ENCODE peak calls at places on chromosomes 5 and 9, in eight cellular contexts. N, A, E, O, H, Z, Q and B are unnamed samples.

GRCh38 chr9:130549093-130549735 is 30.2 kb upstream of the FUBP3 start:
- DNase-seq in N (no peak), A (no peak), E (no peak), O (peak), H (peak), Z (no peak), Q (no peak), B (no peak)

GRCh38 chr5:146409081-146409671 is 38.0 kb upstream of the TCERG1 start:
- DNase-seq in N (no peak), A (no peak), E (no peak), O (no peak), H (no peak), Z (peak), Q (no peak), B (no peak)

GRCh38 chr5:36657563-36657995 is 51.2 kb downstream of the SLC1A3 start:
- DNase-seq in N (no peak), A (peak), E (no peak), O (peak), H (peak), Z (peak), Q (no peak), B (no peak)

GRCh38 chr5:163569284-163569683 is 63.9 kb downstream of the MAT2B start:
- DNase-seq in N (no peak), A (no peak), E (no peak), O (no peak), H (no peak), Z (peak), Q (no peak), B (no peak)

GRCh38 chr9:35510745-35511428 is 21.0 kb downstream of the RUSC2 start:
- DNase-seq in N (no peak), A (no peak), E (no peak), O (no peak), H (peak), Z (peak), Q (no peak), B (no peak)

GRCh38 chr5:52283221-52283620 is 504.5 kb upstream of the ITGA1 start:
- DNase-seq in N (no peak), A (no peak), E (no peak), O (no peak), H (no peak), Z (peak), Q (peak), B (no peak)

GRCh38 chr5:171630047-171630669 is 155.5 kb upstream of the SMIM23 start:
- DNase-seq in N (no peak), A (no peak), E (peak), O (peak), H (peak), Z (peak), Q (no peak), B (peak)

GRCh38 chr5:17218353-17219005 is 1.0 kb downstream of the BASP1 start:
- DNase-seq in N (no peak), A (no peak), E (peak), O (no peak), H (no peak), Z (peak), Q (no peak), B (no peak)

GRCh38 chr9:132760057-132760456 is 89.8 kb downstream of the GTF3C4 start:
- DNase-seq in N (no peak), A (no peak), E (no peak), O (no peak), H (no peak), Z (no peak), Q (no peak), B (no peak)

GRCh38 chr5:115718853-115719252 is 93.0 kb upstream of the TMED7 start:
- DNase-seq in N (no peak), A (no peak), E (no peak), O (no peak), H (no peak), Z (no peak), Q (no peak), B (no peak)

GRCh38 chr5:148398698-148399121 is 15.0 kb downstream of the FBXO38 start:
- DNase-seq in N (no peak), A (no peak), E (no peak), O (no peak), H (no peak), Z (no peak), Q (no peak), B (no peak)

GRCh38 chr5:98576275-98576674 is 197.2 kb upstream of the RGMB start:
- DNase-seq in N (no peak), A (no peak), E (no peak), O (no peak), H (no peak), Z (no peak), Q (no peak), B (no peak)

GRCh38 chr5:126455264-126455663 is 32.1 kb downstream of the GRAMD2B start:
- DNase-seq in N (no peak), A (no peak), E (no peak), O (no peak), H (no peak), Z (no peak), Q (no peak), B (no peak)

GRCh38 chr5:14588145-14588544 is 6.6 kb downstream of the OTULINL start:
- DNase-seq in N (no peak), A (no peak), E (no peak), O (no peak), H (no peak), Z (no peak), Q (no peak), B (no peak)

GRCh38 chr5:1064383-1065142 is 47.3 kb downstream of the SLC12A7 start:
- DNase-seq in N (no peak), A (no peak), E (no peak), O (no peak), H (no peak), Z (no peak), Q (no peak), B (no peak)

GRCh38 chr9:20945269-20945668 is 86.2 kb downstream of the HACD4 start:
- DNase-seq in N (no peak), A (no peak), E (no peak), O (no peak), H (no peak), Z (no peak), Q (no peak), B (no peak)

GRCh38 chr9:133861692-133862091 is 123.5 kb upstream of the SARDH start:
- DNase-seq in N (no peak), A (no peak), E (no peak), O (no peak), H (no peak), Z (no peak), Q (no peak), B (no peak)

GRCh38 chr9:114929166-114929565 is 1.2 kb downstream of the TNFSF8 start:
- DNase-seq in N (no peak), A (no peak), E (no peak), O (no peak), H (no peak), Z (no peak), Q (no peak), B (no peak)

GRCh38 chr9:130995399-130995941 is 13.5 kb upstream of the LAMC3 start:
- DNase-seq in N (no peak), A (peak), E (no peak), O (peak), H (no peak), Z (peak), Q (no peak), B (no peak)

GRCh38 chr5:72817076-72817476 is 615 bp downstream of the TNPO1 start:
- DNase-seq in N (no peak), A (peak), E (peak), O (no peak), H (peak), Z (peak), Q (no peak), B (peak)

GRCh38 chr5:531101-531748 is 7.0 kb upstream of the SLC9A3 start:
- DNase-seq in N (no peak), A (no peak), E (no peak), O (peak), H (no peak), Z (no peak), Q (no peak), B (no peak)